ENCODE peak calls at places on chromosomes 4 and X, in ten cellular contexts. V, Z, U, Y, W, E, P, Q, S and D are unnamed samples.

GRCh38 chrX:69077895-69078455 is 87.3 kb downstream of the PJA1 start:
- DNase-seq in Y (no peak), U (no peak), P (no peak), V (no peak), Q (no peak), S (no peak), W (no peak), E (no peak), Z (no peak), D (no peak)

GRCh38 chr4:74307163-74307562 is 1.1 kb upstream of the EPGN start:
- DNase-seq in U (no peak), Y (no peak), S (no peak), P (no peak), V (no peak), Z (no peak), W (no peak), E (no peak), Q (no peak), D (no peak)

GRCh38 chr4:8874896-8875680 is 3.4 kb upstream of the HMX1 start:
- DNase-seq in W (no peak), Y (no peak), V (no peak), U (no peak), E (no peak), Z (no peak), S (no peak), Q (no peak), P (no peak), D (no peak)

GRCh38 chrX:133652185-133652584 is 236.9 kb upstream of the GPC4 start:
- DNase-seq in U (no peak), P (no peak), W (no peak), S (no peak), E (no peak), V (no peak), Y (no peak), Q (no peak), Z (no peak), D (no peak)

GRCh38 chr4:61572160-61572559 is 372.0 kb downstream of the ADGRL3 start:
- DNase-seq in W (no peak), Q (no peak), Z (peak; percentile 39), E (no peak), U (no peak), Y (peak; percentile 83), V (no peak), P (no peak), S (no peak), D (no peak)

GRCh38 chr4:182425302-182425701 is 182.1 kb downstream of the TENM3 start:
- DNase-seq in P (no peak), V (no peak), Z (no peak), Q (no peak), E (no peak), S (no peak), Y (no peak), W (no peak), U (no peak), D (no peak)

GRCh38 chrX:42515939-42516338 is 262.0 kb downstream of the PPP1R2C start:
- DNase-seq in W (peak; percentile 51), U (no peak), Y (no peak), S (no peak), P (no peak), E (no peak), Q (no peak), V (no peak), Z (no peak), D (no peak)

GRCh38 chr4:24179201-24179840 is 289.5 kb upstream of the PPARGC1A start:
- DNase-seq in P (no peak), U (no peak), V (no peak), S (no peak), W (no peak), Z (no peak), Q (no peak), E (no peak), Y (no peak), D (no peak)

GRCh38 chrX:40410859-40411258 is 169.9 kb upstream of the ATP6AP2 start:
- DNase-seq in P (no peak), E (no peak), Y (no peak), V (no peak), Q (no peak), W (no peak), U (no peak), S (no peak), Z (no peak), D (no peak)

GRCh38 chr4:3366893-3367775 is 74.3 kb downstream of the RGS12 start:
- DNase-seq in U (no peak), E (no peak), Z (no peak), Y (no peak), W (no peak), S (no peak), V (no peak), Q (no peak), P (no peak), D (no peak)

GRCh38 chr4:151804821-151805220 is 44.0 kb upstream of the GATB start:
- DNase-seq in U (no peak), Z (no peak), P (no peak), Q (no peak), Y (no peak), S (no peak), V (no peak), W (peak; percentile 7), E (no peak), D (no peak)